ENCODE peak calls at places on chromosomes 5 and 9, in eight cellular contexts. R is AG04449, I is psoas muscle, M is PC-3, D is left ventricle myocardium inferior, L is colonic mucosa, W is fibroblast of pulmonary artery, X is Caco-2. B is an unnamed sample.

GRCh38 chr9:84697494-84698114 is 28.1 kb downstream of the NTRK2 start:
- DNase-seq in R (no peak), I (peak), M (peak), D (peak), L (peak), W (peak), X (peak), B (no peak)

GRCh38 chr5:39080597-39081204 is 6.5 kb upstream of the RICTOR start:
- DNase-seq in R (no peak), I (no peak), M (peak), D (no peak), L (peak), W (peak), X (peak), B (no peak)

GRCh38 chr9:27157086-27157485 is 48.1 kb downstream of the TEK start:
- DNase-seq in R (no peak), I (no peak), M (peak), D (no peak), L (no peak), W (no peak), X (no peak), B (no peak)

GRCh38 chr5:67453526-67453925 is 256.9 kb upstream of the CD180 start:
- DNase-seq in R (no peak), I (no peak), M (no peak), D (no peak), L (no peak), W (peak), X (no peak), B (peak)

GRCh38 chr9:2180171-2180570 is 165.0 kb downstream of the SMARCA2 start:
- DNase-seq in R (no peak), I (no peak), M (no peak), D (no peak), L (no peak), W (no peak), X (no peak), B (no peak)

GRCh38 chr5:65101706-65102105 is 333.0 kb downstream of the CWC27 start:
- DNase-seq in R (no peak), I (no peak), M (no peak), D (no peak), L (no peak), W (peak), X (no peak), B (no peak)

GRCh38 chr9:83448606-83449005 is 89.6 kb downstream of the FRMD3 start:
- DNase-seq in R (no peak), I (no peak), M (no peak), D (no peak), L (no peak), W (no peak), X (no peak), B (no peak)

GRCh38 chr9:137812356-137813023 is 65.1 kb upstream of the CACNA1B start:
- DNase-seq in R (no peak), I (no peak), M (no peak), D (no peak), L (no peak), W (no peak), X (no peak), B (no peak)

GRCh38 chr5:1917830-1918487 is 35.2 kb upstream of the IRX4 start:
- DNase-seq in R (no peak), I (no peak), M (peak), D (no peak), L (no peak), W (no peak), X (no peak), B (no peak)

GRCh38 chr9:126002476-126003350 is 255.5 kb downstream of the PBX3 start:
- DNase-seq in R (no peak), I (peak), M (no peak), D (no peak), L (no peak), W (no peak), X (no peak), B (no peak)

GRCh38 chr9:69120380-69121154 is 53.5 kb upstream of the TJP2 start:
- DNase-seq in R (no peak), I (no peak), M (peak), D (no peak), L (peak), W (no peak), X (peak), B (no peak)

GRCh38 chr5:2160811-2161210 is 278.1 kb upstream of the IRX4 start:
- DNase-seq in R (no peak), I (no peak), M (no peak), D (no peak), L (no peak), W (no peak), X (no peak), B (no peak)

GRCh38 chr5:33312631-33313030 is 128.1 kb upstream of the TARS1 start:
- DNase-seq in R (no peak), I (no peak), M (no peak), D (no peak), L (no peak), W (no peak), X (no peak), B (peak)

GRCh38 chr9:30197954-30198353 is 2186.5 kb upstream of the ACO1 start:
- DNase-seq in R (no peak), I (no peak), M (peak), D (no peak), L (no peak), W (peak), X (no peak), B (no peak)

GRCh38 chr5:113660848-113661247 is 147.4 kb downstream of the YTHDC2 start:
- DNase-seq in R (no peak), I (no peak), M (no peak), D (no peak), L (no peak), W (no peak), X (no peak), B (no peak)

GRCh38 chr9:127535834-127536233 is 76.2 kb upstream of the STXBP1 start:
- DNase-seq in R (no peak), I (no peak), M (no peak), D (no peak), L (no peak), W (peak), X (no peak), B (no peak)

GRCh38 chr5:72314571-72315172 is 5.4 kb downstream of the MRPS27 start:
- DNase-seq in R (no peak), I (no peak), M (peak), D (no peak), L (no peak), W (peak), X (no peak), B (no peak)

GRCh38 chr5:1401681-1402096 is 43.6 kb downstream of the SLC6A3 start:
- DNase-seq in R (no peak), I (peak), M (no peak), D (peak), L (no peak), W (no peak), X (no peak), B (no peak)

GRCh38 chr5:140246378-140247122 is 56.4 kb downstream of the PFDN1 start:
- DNase-seq in R (peak), I (peak), M (peak), D (peak), L (no peak), W (peak), X (no peak), B (peak)

GRCh38 chr9:134760750-134761420 is 119.3 kb downstream of the COL5A1 start:
- DNase-seq in R (no peak), I (no peak), M (no peak), D (no peak), L (no peak), W (no peak), X (no peak), B (no peak)

GRCh38 chr9:72856985-72857631 is 95.7 kb downstream of the ALDH1A1 start:
- DNase-seq in R (peak), I (no peak), M (peak), D (no peak), L (peak), W (peak), X (peak), B (peak)

GRCh38 chr9:72855321-72855720 is 97.5 kb downstream of the ALDH1A1 start:
- DNase-seq in R (no peak), I (no peak), M (no peak), D (no peak), L (no peak), W (no peak), X (no peak), B (no peak)

GRCh38 chr9:72855890-72856523 is 96.8 kb downstream of the ALDH1A1 start:
- DNase-seq in R (no peak), I (no peak), M (no peak), D (no peak), L (no peak), W (no peak), X (no peak), B (no peak)

GRCh38 chr9:72857632-72858011 is 95.2 kb downstream of the ALDH1A1 start:
- DNase-seq in R (no peak), I (no peak), M (no peak), D (no peak), L (no peak), W (no peak), X (no peak), B (no peak)

GRCh38 chr9:72858089-72858912 is 94.6 kb downstream of the ALDH1A1 start:
- DNase-seq in R (no peak), I (no peak), M (no peak), D (no peak), L (no peak), W (peak), X (peak), B (no peak)
- H3K4me3 ChIP-seq in R (no peak), I (no peak), M (no peak), D (no peak), L (no peak), W (no peak), X (no peak), B (no peak)

GRCh38 chr9:133604856-133605255 is 4.3 kb downstream of the FAM163B start:
- DNase-seq in R (no peak), I (peak), M (no peak), D (no peak), L (no peak), W (no peak), X (no peak), B (no peak)
- H3K4me3 ChIP-seq in R (no peak), I (no peak), M (no peak), D (no peak), L (no peak), W (no peak), X (no peak), B (no peak)

GRCh38 chr9:131290039-131290766 is 680 bp downstream of the PLPP7 start:
- DNase-seq in R (no peak), I (peak), M (no peak), D (no peak), L (no peak), W (no peak), X (no peak), B (no peak)
- H3K4me3 ChIP-seq in R (peak), I (peak), M (no peak), D (peak), L (peak), W (peak), X (no peak), B (peak)

GRCh38 chr5:156934450-156935211 is 28.4 kb downstream of the TIMD4 start:
- DNase-seq in R (no peak), I (no peak), M (peak), D (no peak), L (no peak), W (no peak), X (peak), B (no peak)

GRCh38 chr5:156942064-156942463 is 21.0 kb downstream of the TIMD4 start:
- DNase-seq in R (no peak), I (no peak), M (no peak), D (no peak), L (no peak), W (no peak), X (no peak), B (no peak)

DNA sequence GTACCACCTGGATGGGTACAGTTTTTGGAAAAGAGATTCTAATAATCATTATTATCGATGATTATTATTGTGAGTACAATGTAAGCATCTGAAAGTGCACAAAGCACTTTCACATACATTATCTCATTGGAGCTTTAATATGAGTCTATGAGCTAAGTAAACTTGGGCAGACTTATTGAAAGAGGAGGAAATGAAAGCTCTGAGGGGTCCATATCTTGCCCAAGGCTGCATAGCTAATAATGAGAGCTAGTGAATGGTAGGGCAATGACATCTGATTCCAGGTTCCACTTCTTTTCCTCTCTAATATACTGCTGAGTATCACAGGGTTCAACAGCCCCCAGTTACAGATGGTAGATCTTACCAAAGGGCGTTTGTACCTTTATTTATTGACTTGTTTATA is 26.1 kb downstream of the TIMD4 start:
- DNase-seq in R (no peak), I (no peak), M (no peak), D (no peak), L (no peak), W (no peak), X (no peak), B (no peak)
- H3K4me3 ChIP-seq in R (no peak), I (no peak), M (no peak), D (no peak), L (no peak), W (no peak), X (no peak), B (no peak)

GRCh38 chr5:310516-310915 is 11.0 kb upstream of the AHRR start:
- DNase-seq in R (no peak), I (no peak), M (peak), D (no peak), L (no peak), W (no peak), X (no peak), B (no peak)
- H3K4me3 ChIP-seq in R (no peak), I (no peak), M (no peak), D (no peak), L (no peak), W (no peak), X (no peak), B (no peak)

GRCh38 chr5:179793470-179794139 is at the start of gene LTC4S:
- DNase-seq in R (no peak), I (peak), M (no peak), D (peak), L (peak), W (peak), X (no peak), B (no peak)
- H3K4me3 ChIP-seq in R (no peak), I (peak), M (peak), D (peak), L (no peak), W (peak), X (peak), B (no peak)

B was measured in skeletal muscle cell.